ENCODE peak calls at places on chromosomes 6 and 20, in six cellular contexts. One of them, this sample, is unnamed.
A peak's percentile ranks its signal among the peaks of the same experiment; 100 is the strongest.

GRCh38 chr6:43778131-43778857 is 8.3 kb downstream of the VEGFA start:
- DNase-seq in fibroblast of mammary gland: no peak
- DNase-seq in WTC11: no peak
- DNase-seq in tibial nerve: no peak
- DNase-seq in GM10248: no peak
- DNase-seq in brain microvascular endothelial cell: no peak
- DNase-seq in this sample: no peak

GRCh38 chr6:158799051-158799792 is 19.9 kb downstream of the EZR start:
- DNase-seq in WTC11: no peak
- DNase-seq in GM10248: no peak
- DNase-seq in fibroblast of mammary gland: peak; percentile 33
- DNase-seq in brain microvascular endothelial cell: peak; percentile 27
- DNase-seq in tibial nerve: no peak
- DNase-seq in this sample: peak; percentile 60

GRCh38 chr6:54981647-54982046 is 135.1 kb downstream of the FAM83B start:
- DNase-seq in brain microvascular endothelial cell: peak; percentile 1
- DNase-seq in tibial nerve: no peak
- DNase-seq in WTC11: no peak
- DNase-seq in fibroblast of mammary gland: peak; percentile 25
- DNase-seq in GM10248: no peak
- DNase-seq in this sample: no peak

GRCh38 chr20:9534025-9534424 is 19.6 kb downstream of the LAMP5 start:
- DNase-seq in tibial nerve: no peak
- DNase-seq in WTC11: no peak
- DNase-seq in fibroblast of mammary gland: no peak
- DNase-seq in GM10248: no peak
- DNase-seq in brain microvascular endothelial cell: no peak
- DNase-seq in this sample: no peak

GRCh38 chr6:16674666-16675392 is 86.4 kb downstream of the ATXN1 start:
- DNase-seq in WTC11: no peak
- DNase-seq in fibroblast of mammary gland: peak; percentile 69
- DNase-seq in tibial nerve: no peak
- DNase-seq in brain microvascular endothelial cell: peak; percentile 48
- DNase-seq in GM10248: no peak
- DNase-seq in this sample: no peak

GRCh38 chr6:170072246-170072645 is 218.6 kb downstream of the DLL1 start:
- DNase-seq in GM10248: no peak
- DNase-seq in fibroblast of mammary gland: no peak
- DNase-seq in WTC11: no peak
- DNase-seq in tibial nerve: no peak
- DNase-seq in brain microvascular endothelial cell: no peak
- DNase-seq in this sample: no peak

GRCh38 chr20:36541227-36542018 is at the start of gene MYL9:
- DNase-seq in WTC11: peak; percentile 82
- DNase-seq in GM10248: peak; percentile 76
- DNase-seq in fibroblast of mammary gland: peak; percentile 40
- DNase-seq in tibial nerve: peak; percentile 94
- DNase-seq in brain microvascular endothelial cell: peak; percentile 73
- DNase-seq in this sample: peak; percentile 53

GRCh38 chr6:132298344-132298949 is 102.8 kb downstream of the MOXD1 start:
- DNase-seq in tibial nerve: no peak
- DNase-seq in fibroblast of mammary gland: peak; percentile 61
- DNase-seq in brain microvascular endothelial cell: peak; percentile 73
- DNase-seq in WTC11: peak; percentile 44
- DNase-seq in GM10248: peak; percentile 17
- DNase-seq in this sample: peak; percentile 68

GRCh38 chr6:84055646-84056045 is 22.1 kb downstream of the MRAP2 start:
- DNase-seq in tibial nerve: no peak
- DNase-seq in GM10248: no peak
- DNase-seq in brain microvascular endothelial cell: no peak
- DNase-seq in fibroblast of mammary gland: no peak
- DNase-seq in WTC11: no peak
- DNase-seq in this sample: no peak

GRCh38 chr20:19903168-19903676 is 113.9 kb upstream of the NAA20 start:
- DNase-seq in GM10248: peak; percentile 76
- DNase-seq in brain microvascular endothelial cell: peak; percentile 43
- DNase-seq in tibial nerve: no peak
- DNase-seq in WTC11: no peak
- DNase-seq in fibroblast of mammary gland: peak; percentile 19
- DNase-seq in this sample: peak; percentile 68
- TF ChIP-seq CTCF in GM10248: peak; percentile 50
- TF ChIP-seq CTCF in brain microvascular endothelial cell: peak; percentile 46
- TF ChIP-seq CTCF in tibial nerve: no peak
- TF ChIP-seq CTCF in WTC11: no peak
- TF ChIP-seq CTCF in fibroblast of mammary gland: no peak
- TF ChIP-seq CTCF in this sample: peak; percentile 50

GRCh38 chr6:146381486-146381885 is 162.1 kb upstream of the RAB32 start:
- DNase-seq in brain microvascular endothelial cell: no peak
- DNase-seq in WTC11: no peak
- DNase-seq in GM10248: no peak
- DNase-seq in tibial nerve: no peak
- DNase-seq in fibroblast of mammary gland: no peak
- DNase-seq in this sample: no peak
- TF ChIP-seq CTCF in brain microvascular endothelial cell: peak; percentile 49
- TF ChIP-seq CTCF in WTC11: no peak
- TF ChIP-seq CTCF in GM10248: no peak
- TF ChIP-seq CTCF in tibial nerve: no peak
- TF ChIP-seq CTCF in fibroblast of mammary gland: peak; percentile 34
- TF ChIP-seq CTCF in this sample: peak; percentile 22

GRCh38 chr20:40359127-40359892 is 329.7 kb downstream of the MAFB start:
- DNase-seq in GM10248: no peak
- DNase-seq in tibial nerve: no peak
- DNase-seq in fibroblast of mammary gland: no peak
- DNase-seq in WTC11: no peak
- DNase-seq in brain microvascular endothelial cell: no peak
- DNase-seq in this sample: no peak
- TF ChIP-seq CTCF in GM10248: no peak
- TF ChIP-seq CTCF in tibial nerve: no peak
- TF ChIP-seq CTCF in fibroblast of mammary gland: no peak
- TF ChIP-seq CTCF in WTC11: no peak
- TF ChIP-seq CTCF in brain microvascular endothelial cell: no peak
- TF ChIP-seq CTCF in this sample: no peak

GRCh38 chr20:19026121-19026878 is 186.1 kb upstream of the SLC24A3 start:
- DNase-seq in WTC11: no peak
- DNase-seq in GM10248: peak; percentile 73
- DNase-seq in brain microvascular endothelial cell: no peak
- DNase-seq in fibroblast of mammary gland: no peak
- DNase-seq in tibial nerve: no peak
- DNase-seq in this sample: no peak

GRCh38 chr20:19026901-19027644 is 185.4 kb upstream of the SLC24A3 start:
- DNase-seq in WTC11: peak; percentile 62
- DNase-seq in brain microvascular endothelial cell: no peak
- DNase-seq in fibroblast of mammary gland: no peak
- DNase-seq in GM10248: no peak
- DNase-seq in tibial nerve: no peak
- DNase-seq in this sample: no peak

GRCh38 chr20:19024296-19025035 is 188.0 kb upstream of the SLC24A3 start:
- DNase-seq in fibroblast of mammary gland: no peak
- DNase-seq in tibial nerve: no peak
- DNase-seq in brain microvascular endothelial cell: no peak
- DNase-seq in GM10248: no peak
- DNase-seq in WTC11: no peak
- DNase-seq in this sample: no peak

GRCh38 chr20:19027971-19028370 is 184.5 kb upstream of the SLC24A3 start:
- DNase-seq in WTC11: no peak
- DNase-seq in brain microvascular endothelial cell: no peak
- DNase-seq in fibroblast of mammary gland: no peak
- DNase-seq in GM10248: no peak
- DNase-seq in tibial nerve: no peak
- DNase-seq in this sample: no peak

DNA sequence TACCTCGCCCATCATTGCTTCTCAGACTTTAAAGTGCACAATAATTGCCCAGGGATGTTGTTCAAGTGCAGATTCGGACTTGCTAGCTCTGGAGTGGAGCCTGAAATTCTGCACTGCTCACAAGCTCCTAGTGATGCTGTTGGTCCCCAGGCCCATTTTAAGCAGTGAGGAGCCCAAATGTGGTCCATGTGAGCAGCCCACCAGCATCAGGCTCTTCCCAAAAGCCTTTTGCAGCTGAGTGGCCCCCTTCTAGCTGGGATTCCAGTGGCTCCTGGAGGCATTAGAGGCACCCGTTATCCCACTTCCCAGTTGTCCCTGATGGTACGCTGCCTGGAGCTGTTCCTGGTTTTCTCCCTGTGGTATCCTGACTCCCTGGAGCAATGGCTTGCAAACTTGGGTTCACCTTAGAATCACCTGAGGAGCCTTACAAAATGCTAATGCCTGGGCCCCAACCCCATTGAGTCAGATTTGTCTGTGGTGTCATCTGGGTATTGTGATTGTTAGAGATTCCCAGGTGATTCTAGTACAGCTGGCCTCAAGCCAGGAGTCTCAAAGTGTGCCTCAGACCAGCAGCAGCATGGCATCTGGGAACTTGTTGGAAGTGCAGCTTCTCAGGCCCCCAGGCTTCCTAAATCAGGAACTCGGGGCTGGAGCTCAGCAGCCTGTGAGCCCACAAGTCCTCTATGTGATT is 186.9 kb upstream of the SLC24A3 start:
- DNase-seq in GM10248: no peak
- DNase-seq in brain microvascular endothelial cell: no peak
- DNase-seq in tibial nerve: no peak
- DNase-seq in WTC11: no peak
- DNase-seq in fibroblast of mammary gland: no peak
- DNase-seq in this sample: no peak
- TF ChIP-seq CTCF in GM10248: no peak
- TF ChIP-seq CTCF in brain microvascular endothelial cell: no peak
- TF ChIP-seq CTCF in tibial nerve: no peak
- TF ChIP-seq CTCF in WTC11: no peak
- TF ChIP-seq CTCF in fibroblast of mammary gland: no peak
- TF ChIP-seq CTCF in this sample: no peak

GRCh38 chr20:10961651-10962288 is 288.0 kb upstream of the JAG1 start:
- DNase-seq in GM10248: no peak
- DNase-seq in brain microvascular endothelial cell: no peak
- DNase-seq in fibroblast of mammary gland: no peak
- DNase-seq in WTC11: no peak
- DNase-seq in tibial nerve: no peak
- DNase-seq in this sample: no peak
- TF ChIP-seq CTCF in GM10248: no peak
- TF ChIP-seq CTCF in brain microvascular endothelial cell: peak; percentile 5
- TF ChIP-seq CTCF in fibroblast of mammary gland: no peak
- TF ChIP-seq CTCF in WTC11: no peak
- TF ChIP-seq CTCF in tibial nerve: no peak
- TF ChIP-seq CTCF in this sample: no peak

GRCh38 chr20:17657898-17658647 is 24.0 kb downstream of the RRBP1 start:
- DNase-seq in fibroblast of mammary gland: no peak
- DNase-seq in WTC11: no peak
- DNase-seq in GM10248: no peak
- DNase-seq in brain microvascular endothelial cell: no peak
- DNase-seq in tibial nerve: no peak
- DNase-seq in this sample: no peak

GRCh38 chr20:17660667-17661066 is 21.4 kb downstream of the RRBP1 start:
- DNase-seq in brain microvascular endothelial cell: no peak
- DNase-seq in GM10248: no peak
- DNase-seq in WTC11: no peak
- DNase-seq in tibial nerve: peak; percentile 9
- DNase-seq in fibroblast of mammary gland: no peak
- DNase-seq in this sample: no peak

GRCh38 chr20:17661121-17661744 is 20.8 kb downstream of the RRBP1 start:
- DNase-seq in GM10248: no peak
- DNase-seq in fibroblast of mammary gland: no peak
- DNase-seq in tibial nerve: peak; percentile 8
- DNase-seq in brain microvascular endothelial cell: no peak
- DNase-seq in WTC11: no peak
- DNase-seq in this sample: no peak

GRCh38 chr20:17658648-17658993 is 23.4 kb downstream of the RRBP1 start:
- DNase-seq in WTC11: no peak
- DNase-seq in GM10248: no peak
- DNase-seq in fibroblast of mammary gland: no peak
- DNase-seq in brain microvascular endothelial cell: no peak
- DNase-seq in tibial nerve: no peak
- DNase-seq in this sample: no peak

DNA sequence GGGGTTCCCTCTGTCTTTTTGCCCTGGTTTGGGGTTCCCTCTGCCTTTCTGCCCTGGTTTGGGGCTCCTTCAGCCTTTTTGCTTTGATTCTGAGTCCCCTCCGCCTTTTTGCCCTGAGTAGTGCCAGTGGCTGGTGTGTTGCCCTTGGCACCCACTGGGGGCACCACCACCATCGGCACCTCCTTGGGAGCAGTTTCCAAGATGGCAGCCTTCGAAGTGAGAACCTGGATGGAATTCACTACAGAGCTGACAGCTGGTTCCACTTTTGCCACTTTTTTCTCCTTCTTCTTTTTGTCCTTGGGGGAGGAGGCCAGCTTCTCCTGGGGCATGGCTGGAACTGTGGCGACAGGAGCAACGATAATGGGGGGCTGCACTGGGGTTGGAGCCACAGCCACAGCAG is 22.2 kb downstream of the RRBP1 start:
- DNase-seq in brain microvascular endothelial cell: no peak
- DNase-seq in WTC11: no peak
- DNase-seq in fibroblast of mammary gland: no peak
- DNase-seq in GM10248: no peak
- DNase-seq in tibial nerve: no peak
- DNase-seq in this sample: no peak
- TF ChIP-seq CTCF in brain microvascular endothelial cell: peak; percentile 43
- TF ChIP-seq CTCF in WTC11: no peak
- TF ChIP-seq CTCF in fibroblast of mammary gland: peak; percentile 10
- TF ChIP-seq CTCF in GM10248: no peak
- TF ChIP-seq CTCF in tibial nerve: no peak
- TF ChIP-seq CTCF in this sample: no peak

GRCh38 chr20:47028487-47028886 is 133.8 kb downstream of the EYA2 start:
- DNase-seq in WTC11: no peak
- DNase-seq in GM10248: no peak
- DNase-seq in brain microvascular endothelial cell: no peak
- DNase-seq in tibial nerve: no peak
- DNase-seq in fibroblast of mammary gland: no peak
- DNase-seq in this sample: no peak
- TF ChIP-seq CTCF in WTC11: no peak
- TF ChIP-seq CTCF in GM10248: no peak
- TF ChIP-seq CTCF in brain microvascular endothelial cell: no peak
- TF ChIP-seq CTCF in tibial nerve: no peak
- TF ChIP-seq CTCF in fibroblast of mammary gland: no peak
- TF ChIP-seq CTCF in this sample: no peak

DNA sequence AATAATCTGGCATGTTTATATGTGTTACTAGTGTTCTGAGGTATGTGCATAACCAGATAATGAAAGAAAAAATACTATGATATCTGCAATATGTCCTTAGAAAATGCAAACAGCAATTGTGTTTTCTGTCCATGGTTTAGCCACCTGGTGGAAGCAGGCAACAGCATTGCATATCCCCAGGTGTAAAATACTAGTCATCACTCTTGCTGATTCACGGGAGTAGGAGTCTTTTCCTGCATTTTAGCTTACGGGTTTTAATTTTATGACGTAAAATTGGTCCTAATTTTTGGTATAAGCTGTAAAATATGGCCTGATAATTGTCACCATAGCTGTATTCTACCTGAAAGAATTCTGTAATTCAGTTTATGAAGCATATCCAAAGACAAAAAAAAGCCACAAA is 2.5 kb downstream of the RNF182 start:
- DNase-seq in tibial nerve: no peak
- DNase-seq in fibroblast of mammary gland: no peak
- DNase-seq in brain microvascular endothelial cell: no peak
- DNase-seq in GM10248: no peak
- DNase-seq in WTC11: no peak
- DNase-seq in this sample: peak; percentile 34
- TF ChIP-seq CTCF in tibial nerve: no peak
- TF ChIP-seq CTCF in fibroblast of mammary gland: no peak
- TF ChIP-seq CTCF in brain microvascular endothelial cell: no peak
- TF ChIP-seq CTCF in GM10248: no peak
- TF ChIP-seq CTCF in WTC11: no peak
- TF ChIP-seq CTCF in this sample: peak; percentile 32

This sample was measured in epithelial cell of esophagus.